ENCODE peak calls at places on chromosomes 11 and 22, in four cellular contexts. O is tibial nerve; I is vagina; E is CD8-positive, alpha-beta T cell. W is an unnamed sample. For H3K4me1 and H3K36me3, the result is how much of the 10 kb centered on the place peaks cover.

GRCh38 chr11:12806113-12806512 is 131.9 kb downstream of the TEAD1 start:
- DNase-seq in I (no peak), O (no peak), E (no peak), W (no peak)

GRCh38 chr11:122984186-122985011 is 2.8 kb upstream of the BSX start:
- DNase-seq in E (no peak), I (no peak), O (no peak), W (no peak)

GRCh38 chr22:46241397-46242007 is 8.6 kb downstream of the CDPF1 start:
- DNase-seq in E (no peak), I (no peak), O (no peak), W (no peak)

GRCh38 chr22:39212721-39213376 is 31.9 kb downstream of the PDGFB start:
- DNase-seq in E (no peak), O (no peak), I (no peak), W (no peak)

GRCh38 chr11:70298243-70298915 is 27.9 kb downstream of the PPFIA1 start:
- DNase-seq in I (no peak), O (no peak), E (no peak), W (no peak)

GRCh38 chr22:49789289-49790141 is 38.2 kb downstream of the BRD1 start:
- DNase-seq in E (peak), I (no peak), O (peak), W (peak)

GRCh38 chr11:75492181-75492820 is 33.4 kb downstream of the GDPD5 start:
- DNase-seq in I (no peak), O (no peak), E (peak), W (peak)

GRCh38 chr11:133934599-133935550 is 21.9 kb downstream of the IGSF9B start:
- DNase-seq in I (no peak), O (peak), E (no peak), W (no peak)

GRCh38 chr22:38766076-38766777 is 10.4 kb upstream of the SUN2 start:
- DNase-seq in E (peak), O (peak), I (no peak), W (peak)

GRCh38 chr11:133443361-133443760 is 88.9 kb downstream of the OPCML start:
- DNase-seq in O (no peak), I (no peak), E (no peak), W (no peak)

GRCh38 chr22:30423296-30423958 is 2.1 kb upstream of the MTFP1 start:
- DNase-seq in E (peak), I (no peak), O (no peak), W (no peak)

GRCh38 chr22:30424471-30425326 is 869 bp upstream of the MTFP1 start:
- DNase-seq in E (peak), O (peak), I (no peak), W (no peak)

GRCh38 chr22:30421695-30422480 is 3.7 kb upstream of the MTFP1 start:
- DNase-seq in E (no peak), O (no peak), I (no peak), W (no peak)

GRCh38 chr22:30423959-30424380 is 1.6 kb upstream of the MTFP1 start:
- DNase-seq in E (peak), O (peak), I (peak), W (peak)

DNA sequence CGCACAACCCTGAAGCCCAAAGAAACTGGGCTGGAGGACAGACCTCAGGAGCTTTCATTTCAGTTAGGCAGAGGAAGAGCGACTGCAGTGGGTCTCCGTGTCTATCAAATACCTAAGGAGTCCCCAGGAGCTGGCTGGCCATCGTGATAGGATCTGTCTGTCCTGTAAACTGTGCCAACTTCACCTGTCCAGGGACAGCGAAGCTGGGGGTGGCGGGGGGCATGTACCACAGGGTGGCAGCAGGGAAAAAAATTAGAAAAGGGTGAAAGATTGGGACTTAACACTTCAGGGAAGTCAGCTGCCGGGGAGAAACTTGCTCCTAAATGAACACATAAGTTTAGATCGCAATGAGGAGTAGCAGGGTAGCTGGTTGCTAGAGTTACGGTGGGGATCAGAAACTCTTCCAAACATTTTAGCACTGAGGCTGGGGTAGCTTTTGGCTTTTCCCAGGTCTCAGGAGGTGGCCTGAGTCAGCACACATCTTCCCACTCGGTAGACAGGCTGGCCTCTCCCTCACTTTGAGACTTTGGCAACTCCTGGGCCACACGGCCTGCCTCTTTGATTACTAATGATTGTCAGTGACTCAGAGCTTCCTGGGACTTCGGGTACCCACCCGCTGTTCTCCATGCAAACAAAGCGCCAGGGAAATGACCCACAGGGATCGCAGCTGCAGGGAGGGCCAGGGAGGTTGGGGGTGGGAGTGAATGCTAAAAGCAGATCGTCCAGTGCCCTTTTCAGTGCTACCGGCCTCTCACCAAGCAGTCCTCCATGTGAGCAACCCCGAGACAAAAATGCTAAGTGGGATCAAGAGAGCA is 2.9 kb upstream of the MTFP1 start:
- DNase-seq in O (peak), I (no peak), E (peak), W (peak)
- H3K4me1 ChIP-seq in O (half or more), I (under half), E (under half), W (under half)

DNA sequence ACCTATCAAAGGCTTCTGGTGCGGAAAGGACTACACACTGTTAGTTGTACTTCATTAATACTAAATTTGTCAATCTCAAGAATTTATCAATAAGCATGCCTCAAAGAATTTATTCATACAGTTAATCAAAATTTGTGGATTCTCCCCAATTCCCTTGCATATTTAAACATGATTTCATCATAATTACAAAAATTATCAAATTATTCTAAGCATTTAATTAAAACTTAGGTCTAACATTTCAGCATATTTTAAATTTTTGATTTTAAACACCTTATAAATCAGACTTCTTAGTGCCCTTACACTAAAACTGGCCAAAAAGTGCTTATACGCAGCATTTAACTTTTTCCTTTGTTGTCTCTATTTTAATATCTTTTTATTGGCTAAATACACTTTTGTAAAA is 13.8 kb upstream of the SERPIND1 start:
- DNase-seq in O (no peak), I (no peak), E (no peak), W (no peak)
- H3K36me3 ChIP-seq in O (under half), I (half or more), E (under half), W (under half)

DNA sequence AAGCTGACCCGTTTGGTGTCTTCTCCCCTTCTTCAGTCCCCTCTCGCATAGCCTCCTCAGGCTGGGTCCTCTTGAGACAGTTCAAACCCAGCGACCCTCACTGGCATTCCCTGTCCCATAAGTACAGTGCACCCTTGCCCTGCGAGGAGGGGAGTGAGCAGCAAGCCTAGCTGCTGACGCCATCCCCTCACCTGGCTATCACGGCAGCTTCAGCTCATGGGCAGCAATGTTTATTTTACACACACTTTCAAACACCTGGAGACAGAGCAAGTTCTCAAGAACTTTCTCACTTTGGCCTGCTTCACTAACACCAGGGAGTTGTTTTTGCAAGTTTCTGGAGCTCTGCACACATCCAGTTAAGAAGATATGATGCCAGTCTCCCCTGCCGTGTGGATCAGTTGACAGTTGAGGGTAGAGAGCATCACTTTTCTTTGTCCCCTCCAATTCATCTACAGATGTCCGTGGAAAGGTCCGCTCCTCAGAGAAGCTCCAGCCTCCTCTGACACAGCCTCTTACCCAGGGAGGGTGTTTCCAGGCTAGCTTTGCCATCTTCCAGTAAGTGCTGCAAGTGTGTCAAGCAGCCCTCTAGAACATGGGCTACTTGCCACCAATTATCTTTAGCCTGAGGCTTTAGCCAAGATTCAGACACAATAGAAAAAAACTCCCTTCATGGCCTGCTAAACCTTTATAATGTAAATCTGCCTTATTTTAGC is 189.8 kb upstream of the E2F8 start:
- DNase-seq in E (no peak), O (no peak), I (no peak), W (no peak)
- H3K4me1 ChIP-seq in E (under half), O (under half), I (under half), W (under half)

GRCh38 chr11:2394818-2395105 is 5.8 kb upstream of the TSSC4 start:
- DNase-seq in I (no peak), O (no peak), E (no peak), W (no peak)

GRCh38 chr11:2393941-2394817 is 6.4 kb upstream of the TSSC4 start:
- DNase-seq in I (no peak), E (no peak), O (no peak), W (no peak)

GRCh38 chr11:2391663-2391975 is 8.9 kb upstream of the TSSC4 start:
- DNase-seq in I (no peak), O (no peak), E (no peak), W (no peak)

GRCh38 chr11:2392241-2392959 is 8.2 kb upstream of the TSSC4 start:
- DNase-seq in I (no peak), O (no peak), E (no peak), W (no peak)

GRCh38 chr11:2393111-2393868 is 7.3 kb upstream of the TSSC4 start:
- DNase-seq in O (no peak), E (no peak), I (no peak), W (no peak)
- H3K36me3 ChIP-seq in O (under half), E (under half), I (half or more), W (under half)